ENCODE peak calls at places on chromosomes 6 and 20, in eight cellular contexts. One of them, this sample, is unnamed.

GRCh38 chr20:57805784-57806183 is 96.0 kb upstream of the PMEPA1 start:
- DNase-seq in B cell: no peak
- DNase-seq in RWPE1: peak
- DNase-seq in GM13976: no peak
- DNase-seq in fibroblast of mammary gland: no peak
- DNase-seq in BE2C: no peak
- DNase-seq in mesothelial cell of epicardium: no peak
- DNase-seq in ovary: no peak
- DNase-seq in this sample: no peak

GRCh38 chr6:43181942-43182860 is at the start of gene CUL9:
- DNase-seq in B cell: peak
- DNase-seq in RWPE1: peak
- DNase-seq in GM13976: peak
- DNase-seq in fibroblast of mammary gland: peak
- DNase-seq in BE2C: peak
- DNase-seq in mesothelial cell of epicardium: peak
- DNase-seq in ovary: peak
- DNase-seq in this sample: peak

GRCh38 chr6:53746442-53747103 is 48.2 kb upstream of the LRRC1 start:
- DNase-seq in B cell: no peak
- DNase-seq in RWPE1: peak
- DNase-seq in GM13976: no peak
- DNase-seq in fibroblast of mammary gland: no peak
- DNase-seq in BE2C: no peak
- DNase-seq in mesothelial cell of epicardium: no peak
- DNase-seq in ovary: no peak
- DNase-seq in this sample: no peak

GRCh38 chr20:57210054-57210910 is 56.2 kb downstream of the BMP7 start:
- DNase-seq in B cell: no peak
- DNase-seq in RWPE1: no peak
- DNase-seq in GM13976: no peak
- DNase-seq in fibroblast of mammary gland: no peak
- DNase-seq in BE2C: no peak
- DNase-seq in mesothelial cell of epicardium: no peak
- DNase-seq in ovary: no peak
- DNase-seq in this sample: no peak

GRCh38 chr6:99330159-99330558 is 19.3 kb downstream of the FAXC start:
- DNase-seq in B cell: peak
- DNase-seq in RWPE1: peak
- DNase-seq in GM13976: peak
- DNase-seq in fibroblast of mammary gland: peak
- DNase-seq in BE2C: peak
- DNase-seq in mesothelial cell of epicardium: no peak
- DNase-seq in ovary: no peak
- DNase-seq in this sample: peak

GRCh38 chr6:90103056-90103793 is 193.4 kb downstream of the BACH2 start:
- DNase-seq in B cell: peak
- DNase-seq in RWPE1: no peak
- DNase-seq in GM13976: no peak
- DNase-seq in fibroblast of mammary gland: no peak
- DNase-seq in BE2C: no peak
- DNase-seq in mesothelial cell of epicardium: no peak
- DNase-seq in ovary: no peak
- DNase-seq in this sample: no peak

GRCh38 chr6:2982464-2983121 is 11.2 kb upstream of the SERPINB6 start:
- DNase-seq in B cell: no peak
- DNase-seq in RWPE1: no peak
- DNase-seq in GM13976: no peak
- DNase-seq in fibroblast of mammary gland: peak
- DNase-seq in BE2C: no peak
- DNase-seq in mesothelial cell of epicardium: no peak
- DNase-seq in ovary: no peak
- DNase-seq in this sample: no peak

GRCh38 chr20:17533396-17533795 is 2.2 kb upstream of the BFSP1 start:
- DNase-seq in B cell: no peak
- DNase-seq in RWPE1: peak
- DNase-seq in GM13976: no peak
- DNase-seq in fibroblast of mammary gland: peak
- DNase-seq in BE2C: peak
- DNase-seq in mesothelial cell of epicardium: no peak
- DNase-seq in ovary: no peak
- DNase-seq in this sample: no peak

GRCh38 chr20:62143976-62144825 is 632 bp downstream of the SS18L1 start:
- DNase-seq in B cell: peak
- DNase-seq in RWPE1: peak
- DNase-seq in GM13976: peak
- DNase-seq in fibroblast of mammary gland: peak
- DNase-seq in BE2C: peak
- DNase-seq in mesothelial cell of epicardium: no peak
- DNase-seq in ovary: peak
- DNase-seq in this sample: peak

GRCh38 chr20:35436175-35436568 is 1.9 kb downstream of the GDF5 start:
- DNase-seq in B cell: no peak
- DNase-seq in RWPE1: no peak
- DNase-seq in GM13976: no peak
- DNase-seq in fibroblast of mammary gland: no peak
- DNase-seq in BE2C: no peak
- DNase-seq in mesothelial cell of epicardium: no peak
- DNase-seq in ovary: no peak
- DNase-seq in this sample: no peak

GRCh38 chr20:14441201-14441600 is 103.8 kb upstream of the FLRT3 start:
- DNase-seq in B cell: no peak
- DNase-seq in RWPE1: no peak
- DNase-seq in GM13976: no peak
- DNase-seq in fibroblast of mammary gland: peak
- DNase-seq in BE2C: no peak
- DNase-seq in mesothelial cell of epicardium: no peak
- DNase-seq in ovary: no peak
- DNase-seq in this sample: no peak

GRCh38 chr6:15132854-15133670 is 112.8 kb upstream of the JARID2 start:
- DNase-seq in B cell: no peak
- DNase-seq in RWPE1: peak
- DNase-seq in GM13976: no peak
- DNase-seq in fibroblast of mammary gland: peak
- DNase-seq in BE2C: no peak
- DNase-seq in mesothelial cell of epicardium: no peak
- DNase-seq in ovary: no peak
- DNase-seq in this sample: no peak

GRCh38 chr6:3751019-3751729 is at the start of gene PXDC1:
- DNase-seq in B cell: peak
- DNase-seq in RWPE1: no peak
- DNase-seq in GM13976: peak
- DNase-seq in fibroblast of mammary gland: no peak
- DNase-seq in BE2C: no peak
- DNase-seq in mesothelial cell of epicardium: no peak
- DNase-seq in ovary: peak
- DNase-seq in this sample: no peak

GRCh38 chr20:34022154-34022842 is 28.6 kb downstream of the RALY start:
- DNase-seq in B cell: peak
- DNase-seq in RWPE1: peak
- DNase-seq in GM13976: peak
- DNase-seq in fibroblast of mammary gland: peak
- DNase-seq in BE2C: peak
- DNase-seq in mesothelial cell of epicardium: no peak
- DNase-seq in ovary: no peak
- DNase-seq in this sample: peak

GRCh38 chr6:72622094-72622540 is 253 bp downstream of the KCNQ5 start:
- DNase-seq in B cell: peak
- DNase-seq in RWPE1: peak
- DNase-seq in GM13976: peak
- DNase-seq in fibroblast of mammary gland: no peak
- DNase-seq in BE2C: peak
- DNase-seq in mesothelial cell of epicardium: peak
- DNase-seq in ovary: no peak
- DNase-seq in this sample: peak

DNA sequence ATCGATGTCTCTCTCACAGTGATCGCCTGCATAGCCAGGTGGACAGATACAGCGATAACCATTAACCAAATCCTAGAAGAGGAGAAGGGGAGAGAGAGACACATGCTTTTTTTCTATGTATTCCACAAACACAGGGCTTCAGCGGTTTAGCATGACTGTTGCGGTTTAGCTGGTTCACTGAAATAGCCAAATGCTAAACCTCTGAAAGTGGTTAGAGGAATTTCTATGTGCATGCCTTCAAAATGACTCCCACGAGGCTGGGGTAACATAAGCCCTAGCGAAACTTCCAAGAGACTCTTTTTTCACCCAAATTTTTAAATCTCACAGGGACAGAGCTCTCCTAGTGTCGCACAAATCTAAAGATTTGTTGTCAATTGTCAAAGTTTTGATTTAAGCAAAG is 25.1 kb downstream of the JAG1 start:
- DNase-seq in B cell: no peak
- DNase-seq in RWPE1: no peak
- DNase-seq in GM13976: no peak
- DNase-seq in fibroblast of mammary gland: peak
- DNase-seq in BE2C: no peak
- DNase-seq in mesothelial cell of epicardium: no peak
- DNase-seq in ovary: no peak
- DNase-seq in this sample: no peak
- TF ChIP-seq CTCF in B cell: no peak
- TF ChIP-seq CTCF in RWPE1: no peak
- TF ChIP-seq CTCF in GM13976: no peak
- TF ChIP-seq CTCF in fibroblast of mammary gland: no peak
- TF ChIP-seq CTCF in BE2C: no peak
- TF ChIP-seq CTCF in mesothelial cell of epicardium: no peak
- TF ChIP-seq CTCF in ovary: no peak
- TF ChIP-seq CTCF in this sample: no peak

GRCh38 chr20:32153156-32153665 is 43.7 kb downstream of the TM9SF4 start:
- DNase-seq in B cell: no peak
- DNase-seq in RWPE1: no peak
- DNase-seq in GM13976: no peak
- DNase-seq in fibroblast of mammary gland: no peak
- DNase-seq in BE2C: no peak
- DNase-seq in mesothelial cell of epicardium: no peak
- DNase-seq in ovary: peak
- DNase-seq in this sample: no peak

GRCh38 chr20:32157611-32158010 is 48.1 kb downstream of the TM9SF4 start:
- DNase-seq in B cell: no peak
- DNase-seq in RWPE1: no peak
- DNase-seq in GM13976: no peak
- DNase-seq in fibroblast of mammary gland: no peak
- DNase-seq in BE2C: no peak
- DNase-seq in mesothelial cell of epicardium: no peak
- DNase-seq in ovary: peak
- DNase-seq in this sample: no peak

GRCh38 chr20:32153771-32154170 is 44.3 kb downstream of the TM9SF4 start:
- DNase-seq in B cell: no peak
- DNase-seq in RWPE1: no peak
- DNase-seq in GM13976: no peak
- DNase-seq in fibroblast of mammary gland: no peak
- DNase-seq in BE2C: no peak
- DNase-seq in mesothelial cell of epicardium: no peak
- DNase-seq in ovary: peak
- DNase-seq in this sample: no peak

GRCh38 chr20:32152421-32153155 is 43.1 kb downstream of the TM9SF4 start:
- DNase-seq in B cell: no peak
- DNase-seq in RWPE1: no peak
- DNase-seq in GM13976: no peak
- DNase-seq in fibroblast of mammary gland: no peak
- DNase-seq in BE2C: no peak
- DNase-seq in mesothelial cell of epicardium: no peak
- DNase-seq in ovary: peak
- DNase-seq in this sample: no peak

DNA sequence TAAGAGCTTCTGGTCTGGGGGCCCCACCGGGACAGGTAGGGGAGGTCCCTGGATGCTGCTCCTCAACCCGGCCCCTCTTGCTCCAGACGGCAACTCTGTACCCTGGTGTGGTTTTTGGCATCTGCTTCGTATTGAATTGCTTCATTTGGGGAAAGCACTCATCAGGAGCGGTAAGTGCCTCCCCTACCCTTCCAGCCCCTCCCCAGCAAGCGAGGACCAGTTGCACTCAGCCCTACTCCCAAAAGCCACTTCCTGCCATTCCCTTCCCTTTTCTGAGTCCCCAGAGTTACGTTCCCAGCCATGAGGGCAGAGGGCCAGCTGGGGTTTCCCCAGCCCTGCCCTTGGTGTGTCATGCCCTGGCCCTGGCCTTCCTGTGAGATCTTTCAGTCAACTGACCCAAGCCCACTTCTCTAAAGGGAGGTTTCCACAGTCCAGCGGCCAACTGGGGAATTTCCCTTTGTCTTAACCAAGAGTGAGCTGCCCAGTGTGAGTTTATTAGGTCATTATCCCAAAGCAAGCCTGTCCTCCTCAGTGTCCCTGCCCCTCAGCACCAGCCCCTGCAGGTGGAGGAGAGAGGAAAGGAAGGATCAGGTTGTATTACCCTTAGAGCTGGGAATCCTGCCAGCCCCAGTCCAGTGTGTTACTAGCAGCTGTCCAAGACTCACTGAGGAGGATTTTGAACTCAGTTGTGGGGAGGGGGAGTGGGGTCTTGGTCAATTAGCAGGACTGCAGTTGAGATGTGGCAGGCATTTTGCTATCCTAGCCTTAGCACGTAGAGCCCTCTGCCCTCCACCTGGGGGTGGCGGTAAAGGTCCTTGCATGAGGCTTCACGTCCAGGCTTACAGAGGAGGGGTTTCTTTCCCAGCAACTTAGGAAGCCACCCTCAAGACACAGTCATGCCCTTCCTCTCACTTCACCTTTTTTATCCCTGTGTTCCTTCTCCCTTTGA is 45.8 kb downstream of the TM9SF4 start:
- DNase-seq in B cell: peak
- DNase-seq in RWPE1: peak
- DNase-seq in GM13976: peak
- DNase-seq in fibroblast of mammary gland: peak
- DNase-seq in BE2C: peak
- DNase-seq in mesothelial cell of epicardium: no peak
- DNase-seq in ovary: peak
- DNase-seq in this sample: peak
- TF ChIP-seq CTCF in B cell: no peak
- TF ChIP-seq CTCF in RWPE1: no peak
- TF ChIP-seq CTCF in GM13976: peak
- TF ChIP-seq CTCF in fibroblast of mammary gland: no peak
- TF ChIP-seq CTCF in BE2C: peak
- TF ChIP-seq CTCF in mesothelial cell of epicardium: no peak
- TF ChIP-seq CTCF in ovary: no peak
- TF ChIP-seq CTCF in this sample: peak

DNA sequence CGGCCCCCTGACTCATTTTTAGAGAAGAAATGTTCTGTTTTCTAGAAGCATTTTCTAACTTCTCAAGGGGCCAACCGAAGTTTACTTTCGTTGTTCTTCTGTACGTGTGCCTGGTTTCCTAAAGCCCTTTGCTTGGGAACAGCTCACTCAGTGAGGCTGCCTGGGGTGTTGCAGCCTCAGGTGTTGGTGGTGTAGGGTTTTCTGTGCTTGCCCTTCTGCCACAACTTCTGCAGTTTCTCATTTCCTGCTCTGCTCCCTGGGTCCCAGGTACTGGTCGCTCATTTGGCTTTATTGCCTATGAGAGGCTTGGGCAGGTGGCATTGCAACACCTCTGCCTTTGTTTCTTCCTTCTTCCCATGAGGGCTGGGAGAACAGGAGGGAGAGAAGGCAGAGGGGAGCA is 278.3 kb downstream of the SOX4 start:
- DNase-seq in B cell: no peak
- DNase-seq in RWPE1: no peak
- DNase-seq in GM13976: no peak
- DNase-seq in fibroblast of mammary gland: no peak
- DNase-seq in BE2C: no peak
- DNase-seq in mesothelial cell of epicardium: no peak
- DNase-seq in ovary: no peak
- DNase-seq in this sample: no peak
- TF ChIP-seq CTCF in B cell: no peak
- TF ChIP-seq CTCF in RWPE1: no peak
- TF ChIP-seq CTCF in GM13976: no peak
- TF ChIP-seq CTCF in fibroblast of mammary gland: no peak
- TF ChIP-seq CTCF in BE2C: no peak
- TF ChIP-seq CTCF in mesothelial cell of epicardium: no peak
- TF ChIP-seq CTCF in ovary: no peak
- TF ChIP-seq CTCF in this sample: no peak

GRCh38 chr6:157823523-157824370 is 701 bp downstream of the SNX9 start:
- DNase-seq in B cell: peak
- DNase-seq in RWPE1: peak
- DNase-seq in GM13976: peak
- DNase-seq in fibroblast of mammary gland: peak
- DNase-seq in BE2C: peak
- DNase-seq in mesothelial cell of epicardium: peak
- DNase-seq in ovary: peak
- DNase-seq in this sample: peak
- TF ChIP-seq CTCF in B cell: no peak
- TF ChIP-seq CTCF in RWPE1: no peak
- TF ChIP-seq CTCF in GM13976: no peak
- TF ChIP-seq CTCF in fibroblast of mammary gland: no peak
- TF ChIP-seq CTCF in BE2C: no peak
- TF ChIP-seq CTCF in mesothelial cell of epicardium: no peak
- TF ChIP-seq CTCF in ovary: peak
- TF ChIP-seq CTCF in this sample: no peak